ENCODE peak calls at places on chromosomes 13 and 19, in eight cellular contexts. B, G, U, O, D, K, C and V are unnamed samples.

GRCh38 chr19:48836089-48837017 is at the start of gene HSD17B14:
- DNase-seq in B (no peak), O (no peak), K (no peak), U (peak; percentile 66), C (peak; percentile 33), G (no peak), D (no peak), V (no peak)

GRCh38 chr13:58587183-58587582 is 955.6 kb downstream of the PCDH17 start:
- DNase-seq in O (no peak), B (no peak), K (no peak), U (no peak), C (no peak), G (no peak), D (no peak), V (no peak)

GRCh38 chr13:95267662-95268369 is 33.4 kb downstream of the ABCC4 start:
- DNase-seq in K (peak; percentile 96), G (no peak), D (no peak), C (no peak), O (no peak), U (no peak), B (no peak), V (peak; percentile 82)

GRCh38 chr13:21079761-21080730 is 18.7 kb upstream of the LATS2 start:
- DNase-seq in C (no peak), U (no peak), B (no peak), K (peak; percentile 93), D (no peak), G (no peak), O (no peak), V (no peak)

GRCh38 chr19:34261335-34262109 is 7.2 kb downstream of the GARRE1 start:
- DNase-seq in C (no peak), B (no peak), K (no peak), D (no peak), O (no peak), G (no peak), U (peak; percentile 25), V (no peak)

GRCh38 chr19:7869910-7870511 is 4.2 kb downstream of the PRR36 start:
- DNase-seq in D (no peak), B (peak; percentile 72), O (no peak), C (no peak), U (peak; percentile 91), K (peak; percentile 8), G (peak; percentile 50), V (peak; percentile 86)

GRCh38 chr19:50162988-50163387 is at the start of gene IZUMO2:
- DNase-seq in K (no peak), B (no peak), G (no peak), D (no peak), C (no peak), U (no peak), O (no peak), V (no peak)

GRCh38 chr13:79548886-79549285 is 67.9 kb downstream of the NDFIP2 start:
- DNase-seq in C (no peak), O (no peak), K (peak; percentile 11), D (no peak), B (no peak), U (no peak), G (no peak), V (no peak)

GRCh38 chr13:114000151-114001040 is 26.5 kb upstream of the C13orf46 start:
- DNase-seq in D (no peak), U (no peak), C (no peak), B (no peak), O (no peak), K (no peak), G (no peak), V (no peak)

GRCh38 chr19:53991224-53992113 is at the start of gene CACNG6:
- DNase-seq in D (no peak), C (peak; percentile 62), B (peak; percentile 49), U (peak; percentile 94), K (no peak), O (peak; percentile 71), G (no peak), V (no peak)

GRCh38 chr19:39832341-39833083 is 1.4 kb downstream of the DYRK1B start:
- DNase-seq in K (no peak), G (no peak), O (no peak), D (no peak), B (no peak), U (no peak), C (no peak), V (no peak)

GRCh38 chr19:1455336-1456120 is 5.6 kb downstream of the APC2 start:
- DNase-seq in U (peak; percentile 53), C (no peak), G (no peak), D (no peak), O (peak; percentile 52), K (peak; percentile 30), B (peak; percentile 96), V (peak; percentile 83)

GRCh38 chr19:10074153-10074552 is 12.0 kb upstream of the SHFL start:
- DNase-seq in B (peak; percentile 42), G (peak; percentile 27), K (peak; percentile 36), O (no peak), U (no peak), C (no peak), D (no peak), V (peak; percentile 74)

GRCh38 chr19:5308471-5309437 is 31.9 kb downstream of the PTPRS start:
- DNase-seq in D (no peak), C (no peak), O (no peak), G (no peak), B (peak; percentile 40), K (peak; percentile 90), U (no peak), V (no peak)

GRCh38 chr13:99796175-99796819 is 175.3 kb downstream of the ZIC5 start:
- DNase-seq in B (peak; percentile 36), G (no peak), D (no peak), C (peak; percentile 66), O (no peak), K (peak; percentile 32), U (peak; percentile 87), V (peak; percentile 60)

GRCh38 chr13:112870737-112871287 is 98.2 kb upstream of the MCF2L start:
- DNase-seq in U (no peak), O (no peak), B (no peak), D (no peak), G (no peak), K (no peak), C (no peak), V (no peak)

GRCh38 chr19:42069619-42070293 is at the start of gene GRIK5:
- DNase-seq in B (no peak), U (peak; percentile 54), O (peak; percentile 81), C (no peak), G (no peak), K (no peak), D (no peak), V (no peak)

GRCh38 chr13:35771898-35772297 is 295.4 kb upstream of the MAB21L1 start:
- DNase-seq in U (no peak), O (peak; percentile 50), K (peak; percentile 95), D (no peak), G (no peak), C (no peak), B (no peak), V (no peak)